ENCODE peak calls at places on chromosomes 6 and 20, in seven cellular contexts. Y, F, H, K, X, D and A are unnamed samples.

GRCh38 chr6:111985202-111985731 is 68.6 kb upstream of the CCN6 start:
- DNase-seq in Y (peak), F (peak), H (no peak), K (peak), X (no peak), D (peak), A (no peak)

GRCh38 chr20:52972190-52972937 is at the start of gene TSHZ2:
- DNase-seq in Y (peak), F (peak), H (no peak), K (peak), X (peak), D (peak), A (peak)

GRCh38 chr20:51350941-51351631 is 191.4 kb downstream of the NFATC2 start:
- DNase-seq in Y (no peak), F (no peak), H (no peak), K (no peak), X (no peak), D (peak), A (no peak)

GRCh38 chr6:25278914-25279747 is at the start of gene CARMIL1:
- DNase-seq in Y (peak), F (peak), H (peak), K (peak), X (peak), D (peak), A (peak)

GRCh38 chr20:768426-768978 is at the start of gene SLC52A3:
- DNase-seq in Y (no peak), F (no peak), H (peak), K (no peak), X (no peak), D (no peak), A (no peak)

GRCh38 chr6:29447670-29448069 is 8.6 kb downstream of the OR10C1 start:
- DNase-seq in Y (peak), F (no peak), H (no peak), K (no peak), X (no peak), D (no peak), A (no peak)

GRCh38 chr6:158771399-158772158 is 47.6 kb downstream of the EZR start:
- DNase-seq in Y (no peak), F (no peak), H (no peak), K (no peak), X (no peak), D (no peak), A (no peak)

GRCh38 chr6:110944681-110945151 is 13.8 kb upstream of the GTF3C6 start:
- DNase-seq in Y (peak), F (no peak), H (no peak), K (peak), X (no peak), D (peak), A (no peak)

GRCh38 chr20:5950271-5951031 is at the start of the genes MCM8 and TRMT6:
- DNase-seq in Y (peak), F (peak), H (peak), K (peak), X (peak), D (peak), A (peak)

GRCh38 chr6:117210279-117210678 is 55.1 kb upstream of the VGLL2 start:
- DNase-seq in Y (no peak), F (no peak), H (no peak), K (no peak), X (no peak), D (no peak), A (no peak)

GRCh38 chr20:51423810-51424209 is 118.7 kb downstream of the NFATC2 start:
- DNase-seq in Y (no peak), F (no peak), H (no peak), K (no peak), X (no peak), D (no peak), A (no peak)

GRCh38 chr6:148407372-148407771 is 64.7 kb downstream of the SASH1 start:
- DNase-seq in Y (peak), F (no peak), H (no peak), K (no peak), X (peak), D (peak), A (no peak)

GRCh38 chr6:54525731-54526130 is 217.5 kb downstream of the TINAG start:
- DNase-seq in Y (no peak), F (no peak), H (no peak), K (no peak), X (no peak), D (no peak), A (no peak)

GRCh38 chr20:57620274-57620990 is at the start of gene ZBP1:
- DNase-seq in Y (no peak), F (no peak), H (peak), K (peak), X (no peak), D (no peak), A (peak)

GRCh38 chr6:21337263-21337662 is 256.3 kb upstream of the SOX4 start:
- DNase-seq in Y (no peak), F (no peak), H (no peak), K (no peak), X (no peak), D (no peak), A (no peak)

GRCh38 chr20:22773326-22773725 is 189.0 kb upstream of the FOXA2 start:
- DNase-seq in Y (no peak), F (no peak), H (no peak), K (no peak), X (no peak), D (peak), A (no peak)

GRCh38 chr20:8757146-8757545 is 311.7 kb upstream of the PLCB4 start:
- DNase-seq in Y (no peak), F (no peak), H (no peak), K (no peak), X (no peak), D (peak), A (no peak)

GRCh38 chr6:109010703-109011102 is 83.9 kb downstream of the SESN1 start:
- DNase-seq in Y (no peak), F (peak), H (no peak), K (no peak), X (no peak), D (no peak), A (no peak)

GRCh38 chr20:40463171-40463570 is 225.9 kb downstream of the MAFB start:
- DNase-seq in Y (no peak), F (no peak), H (no peak), K (no peak), X (peak), D (no peak), A (no peak)

GRCh38 chr6:154907293-154907692 is 87.8 kb upstream of the TIAM2 start:
- DNase-seq in Y (no peak), F (no peak), H (no peak), K (no peak), X (no peak), D (peak), A (no peak)

GRCh38 chr20:23036371-23036770 is 1.3 kb downstream of the SSTR4 start:
- DNase-seq in Y (no peak), F (no peak), H (no peak), K (no peak), X (no peak), D (no peak), A (peak)

GRCh38 chr6:108903796-108904195 is 55.6 kb downstream of the ARMC2 start:
- DNase-seq in Y (no peak), F (no peak), H (no peak), K (no peak), X (no peak), D (no peak), A (no peak)

GRCh38 chr6:148892247-148892646 is 145.4 kb downstream of the UST start:
- DNase-seq in Y (no peak), F (no peak), H (no peak), K (no peak), X (no peak), D (no peak), A (no peak)

GRCh38 chr6:84549912-84550311 is 214.5 kb downstream of the TBX18 start:
- DNase-seq in Y (no peak), F (no peak), H (no peak), K (no peak), X (no peak), D (no peak), A (no peak)

GRCh38 chr6:135163440-135163738 is 17.7 kb upstream of the MYB start:
- DNase-seq in Y (no peak), F (no peak), H (no peak), K (peak), X (no peak), D (no peak), A (no peak)

GRCh38 chr20:57040924-57041323 is 225.5 kb downstream of the BMP7 start:
- DNase-seq in Y (no peak), F (no peak), H (no peak), K (no peak), X (no peak), D (peak), A (no peak)

GRCh38 chr6:25903467-25904099 is 26.9 kb downstream of the SLC17A2 start:
- DNase-seq in Y (no peak), F (no peak), H (no peak), K (no peak), X (no peak), D (no peak), A (no peak)

GRCh38 chr20:47043076-47043475 is 148.4 kb downstream of the EYA2 start:
- DNase-seq in Y (no peak), F (no peak), H (no peak), K (no peak), X (no peak), D (no peak), A (no peak)

GRCh38 chr6:50610562-50610961 is 102.8 kb upstream of the TFAP2D start:
- DNase-seq in Y (no peak), F (peak), H (no peak), K (no peak), X (no peak), D (no peak), A (no peak)

GRCh38 chr6:45003961-45004360 is 324.2 kb upstream of the RUNX2 start:
- DNase-seq in Y (no peak), F (no peak), H (no peak), K (no peak), X (no peak), D (no peak), A (no peak)

GRCh38 chr6:37279366-37280134 is 21.6 kb upstream of the TMEM217 start:
- DNase-seq in Y (no peak), F (no peak), H (no peak), K (no peak), X (peak), D (peak), A (no peak)

GRCh38 chr6:40444307-40444706 is 142.9 kb downstream of the LRFN2 start:
- DNase-seq in Y (no peak), F (no peak), H (no peak), K (no peak), X (no peak), D (no peak), A (no peak)

GRCh38 chr20:39109933-39110818 is 148.0 kb downstream of the DHX35 start:
- DNase-seq in Y (no peak), F (no peak), H (no peak), K (no peak), X (no peak), D (no peak), A (no peak)

GRCh38 chr20:31517373-31517772 is 3.1 kb downstream of the HM13 start:
- DNase-seq in Y (peak), F (no peak), H (no peak), K (no peak), X (peak), D (peak), A (no peak)

GRCh38 chr6:20572940-20573339 is 38.7 kb downstream of the CDKAL1 start:
- DNase-seq in Y (no peak), F (peak), H (no peak), K (no peak), X (no peak), D (peak), A (no peak)